ENCODE peak calls at places on chromosomes 6 and 20, in six cellular contexts. One of them, this sample, is unnamed.

GRCh38 chr6:87291879-87292278 is 30.5 kb upstream of the SMIM8 start:
- DNase-seq in NCI-H2081: peak
- DNase-seq in HuH-7.5: no peak
- DNase-seq in stimulated activated CD8-positive, alpha-beta memory T cell treated with anti-CD3 and anti-CD28 coated beads, Interleukin-2, amount 100 ng/mL, for 48 hours: no peak
- DNase-seq in stimulated activated naive B cell treated with anti-CD40 and anti-IgM and Interleukin-4, amounts not matched to agents 10 μg/mL and 1 μg/mL and 100 μg/mL, for 72 hours: no peak
- DNase-seq in endothelial cell: no peak
- DNase-seq in this sample: no peak

GRCh38 chr6:23349521-23350147 is 776.4 kb upstream of the NRSN1 start:
- DNase-seq in NCI-H2081: peak
- DNase-seq in stimulated activated CD8-positive, alpha-beta memory T cell treated with anti-CD3 and anti-CD28 coated beads, Interleukin-2, amount 100 ng/mL, for 48 hours: no peak
- DNase-seq in endothelial cell: no peak
- DNase-seq in HuH-7.5: peak
- DNase-seq in stimulated activated naive B cell treated with anti-CD40 and anti-IgM and Interleukin-4, amounts not matched to agents 10 μg/mL and 1 μg/mL and 100 μg/mL, for 72 hours: no peak
- DNase-seq in this sample: no peak

GRCh38 chr6:13049666-13050254 is 278.6 kb downstream of the TBC1D7 start:
- DNase-seq in stimulated activated naive B cell treated with anti-CD40 and anti-IgM and Interleukin-4, amounts not matched to agents 10 μg/mL and 1 μg/mL and 100 μg/mL, for 72 hours: no peak
- DNase-seq in HuH-7.5: no peak
- DNase-seq in endothelial cell: no peak
- DNase-seq in stimulated activated CD8-positive, alpha-beta memory T cell treated with anti-CD3 and anti-CD28 coated beads, Interleukin-2, amount 100 ng/mL, for 48 hours: no peak
- DNase-seq in NCI-H2081: no peak
- DNase-seq in this sample: peak

GRCh38 chr6:146113055-146113623 is 84.3 kb downstream of the GRM1 start:
- DNase-seq in NCI-H2081: no peak
- DNase-seq in HuH-7.5: no peak
- DNase-seq in stimulated activated CD8-positive, alpha-beta memory T cell treated with anti-CD3 and anti-CD28 coated beads, Interleukin-2, amount 100 ng/mL, for 48 hours: no peak
- DNase-seq in endothelial cell: no peak
- DNase-seq in stimulated activated naive B cell treated with anti-CD40 and anti-IgM and Interleukin-4, amounts not matched to agents 10 μg/mL and 1 μg/mL and 100 μg/mL, for 72 hours: no peak
- DNase-seq in this sample: no peak

GRCh38 chr6:149615805-149616204 is 32.7 kb downstream of the KATNA1 start:
- DNase-seq in stimulated activated naive B cell treated with anti-CD40 and anti-IgM and Interleukin-4, amounts not matched to agents 10 μg/mL and 1 μg/mL and 100 μg/mL, for 72 hours: no peak
- DNase-seq in HuH-7.5: no peak
- DNase-seq in NCI-H2081: no peak
- DNase-seq in endothelial cell: no peak
- DNase-seq in stimulated activated CD8-positive, alpha-beta memory T cell treated with anti-CD3 and anti-CD28 coated beads, Interleukin-2, amount 100 ng/mL, for 48 hours: no peak
- DNase-seq in this sample: no peak

GRCh38 chr6:156379946-156380707 is 397.1 kb upstream of the ARID1B start:
- DNase-seq in stimulated activated naive B cell treated with anti-CD40 and anti-IgM and Interleukin-4, amounts not matched to agents 10 μg/mL and 1 μg/mL and 100 μg/mL, for 72 hours: no peak
- DNase-seq in HuH-7.5: no peak
- DNase-seq in NCI-H2081: no peak
- DNase-seq in stimulated activated CD8-positive, alpha-beta memory T cell treated with anti-CD3 and anti-CD28 coated beads, Interleukin-2, amount 100 ng/mL, for 48 hours: no peak
- DNase-seq in endothelial cell: no peak
- DNase-seq in this sample: no peak

GRCh38 chr20:44084891-44085290 is 102.1 kb downstream of the JPH2 start:
- DNase-seq in HuH-7.5: no peak
- DNase-seq in stimulated activated CD8-positive, alpha-beta memory T cell treated with anti-CD3 and anti-CD28 coated beads, Interleukin-2, amount 100 ng/mL, for 48 hours: no peak
- DNase-seq in endothelial cell: no peak
- DNase-seq in NCI-H2081: no peak
- DNase-seq in stimulated activated naive B cell treated with anti-CD40 and anti-IgM and Interleukin-4, amounts not matched to agents 10 μg/mL and 1 μg/mL and 100 μg/mL, for 72 hours: no peak
- DNase-seq in this sample: no peak

GRCh38 chr6:83294676-83295075 is 101.5 kb downstream of the RWDD2A start:
- DNase-seq in HuH-7.5: no peak
- DNase-seq in endothelial cell: no peak
- DNase-seq in stimulated activated CD8-positive, alpha-beta memory T cell treated with anti-CD3 and anti-CD28 coated beads, Interleukin-2, amount 100 ng/mL, for 48 hours: no peak
- DNase-seq in NCI-H2081: no peak
- DNase-seq in stimulated activated naive B cell treated with anti-CD40 and anti-IgM and Interleukin-4, amounts not matched to agents 10 μg/mL and 1 μg/mL and 100 μg/mL, for 72 hours: no peak
- DNase-seq in this sample: no peak

GRCh38 chr6:131065112-131065823 is 2.2 kb upstream of the EPB41L2 start:
- DNase-seq in NCI-H2081: no peak
- DNase-seq in stimulated activated naive B cell treated with anti-CD40 and anti-IgM and Interleukin-4, amounts not matched to agents 10 μg/mL and 1 μg/mL and 100 μg/mL, for 72 hours: no peak
- DNase-seq in HuH-7.5: no peak
- DNase-seq in stimulated activated CD8-positive, alpha-beta memory T cell treated with anti-CD3 and anti-CD28 coated beads, Interleukin-2, amount 100 ng/mL, for 48 hours: no peak
- DNase-seq in endothelial cell: no peak
- DNase-seq in this sample: no peak

GRCh38 chr6:32977953-32978324 is 9.5 kb downstream of the BRD2 start:
- DNase-seq in HuH-7.5: no peak
- DNase-seq in stimulated activated CD8-positive, alpha-beta memory T cell treated with anti-CD3 and anti-CD28 coated beads, Interleukin-2, amount 100 ng/mL, for 48 hours: no peak
- DNase-seq in stimulated activated naive B cell treated with anti-CD40 and anti-IgM and Interleukin-4, amounts not matched to agents 10 μg/mL and 1 μg/mL and 100 μg/mL, for 72 hours: no peak
- DNase-seq in NCI-H2081: no peak
- DNase-seq in endothelial cell: no peak
- DNase-seq in this sample: no peak

GRCh38 chr20:61356171-61356570 is 104.1 kb downstream of the CDH4 start:
- DNase-seq in stimulated activated naive B cell treated with anti-CD40 and anti-IgM and Interleukin-4, amounts not matched to agents 10 μg/mL and 1 μg/mL and 100 μg/mL, for 72 hours: no peak
- DNase-seq in endothelial cell: no peak
- DNase-seq in NCI-H2081: no peak
- DNase-seq in HuH-7.5: no peak
- DNase-seq in stimulated activated CD8-positive, alpha-beta memory T cell treated with anti-CD3 and anti-CD28 coated beads, Interleukin-2, amount 100 ng/mL, for 48 hours: no peak
- DNase-seq in this sample: no peak

GRCh38 chr6:151149788-151150187 is 90.0 kb upstream of the AKAP12 start:
- DNase-seq in endothelial cell: no peak
- DNase-seq in stimulated activated CD8-positive, alpha-beta memory T cell treated with anti-CD3 and anti-CD28 coated beads, Interleukin-2, amount 100 ng/mL, for 48 hours: no peak
- DNase-seq in NCI-H2081: no peak
- DNase-seq in stimulated activated naive B cell treated with anti-CD40 and anti-IgM and Interleukin-4, amounts not matched to agents 10 μg/mL and 1 μg/mL and 100 μg/mL, for 72 hours: no peak
- DNase-seq in HuH-7.5: no peak
- DNase-seq in this sample: no peak

GRCh38 chr6:28336284-28337024 is 506 bp upstream of the ZSCAN31 start:
- DNase-seq in HuH-7.5: no peak
- DNase-seq in endothelial cell: no peak
- DNase-seq in stimulated activated CD8-positive, alpha-beta memory T cell treated with anti-CD3 and anti-CD28 coated beads, Interleukin-2, amount 100 ng/mL, for 48 hours: no peak
- DNase-seq in stimulated activated naive B cell treated with anti-CD40 and anti-IgM and Interleukin-4, amounts not matched to agents 10 μg/mL and 1 μg/mL and 100 μg/mL, for 72 hours: peak
- DNase-seq in NCI-H2081: no peak
- DNase-seq in this sample: no peak